ENCODE peak calls at places on chromosomes 7 and 10, in five cellular contexts. S is stimulated activated CD4-positive, alpha-beta T cell treated with anti-CD3 and anti-CD28 coated beads, Interleukin-15, amount 100 ng/mL, for 1 hour; P is astrocyte of the spinal cord; D is uterus; B is CD8-positive, alpha-beta memory T cell. J is an unnamed sample.

GRCh38 chr7:147406521-147407115 is 1183.9 kb upstream of the C7orf33 start:
- DNase-seq in S (no peak), P (peak; percentile 5), D (no peak), B (no peak), J (no peak)

GRCh38 chr7:39624935-39625694 is 1.7 kb downstream of the RALA start:
- DNase-seq in D (no peak), B (no peak), S (no peak), P (no peak), J (no peak)

GRCh38 chr10:49679480-49679893 is at the start of gene C10orf53:
- DNase-seq in S (no peak), P (peak; percentile 15), B (no peak), D (no peak), J (peak; percentile 78)

GRCh38 chr10:117320050-117320665 is 55.1 kb downstream of the PDZD8 start:
- DNase-seq in S (no peak), B (no peak), P (peak; percentile 42), D (no peak), J (peak; percentile 28)

GRCh38 chr7:85564861-85565630 is 378.2 kb upstream of the SEMA3D start:
- DNase-seq in S (no peak), B (no peak), P (no peak), D (no peak), J (no peak)

GRCh38 chr10:108036298-108036697 is 871.8 kb upstream of the SORCS1 start:
- DNase-seq in S (no peak), D (no peak), B (no peak), P (no peak), J (no peak)

GRCh38 chr7:19051767-19052375 is 65.6 kb downstream of the TWIST1 start:
- DNase-seq in B (no peak), P (peak; percentile 23), S (no peak), D (no peak), J (no peak)

GRCh38 chr7:1386623-1387220 is 72.5 kb downstream of the MICALL2 start:
- DNase-seq in S (no peak), P (no peak), B (no peak), D (no peak), J (no peak)

GRCh38 chr10:46019541-46020343 is 10.7 kb downstream of the NCOA4 start:
- DNase-seq in D (no peak), B (no peak), S (no peak), P (no peak), J (no peak)

GRCh38 chr7:91286432-91286831 is 22.2 kb downstream of the FZD1 start:
- DNase-seq in P (no peak), B (no peak), S (no peak), D (no peak), J (no peak)

GRCh38 chr7:35705932-35706461 is 11.1 kb upstream of the HERPUD2 start:
- DNase-seq in D (no peak), B (no peak), P (no peak), S (no peak), J (no peak)

GRCh38 chr10:2201534-2202104 is 464.3 kb upstream of the ADARB2 start:
- DNase-seq in S (no peak), P (no peak), D (no peak), B (no peak), J (no peak)

GRCh38 chr10:12237265-12238220 is 41.6 kb downstream of the CDC123 start:
- DNase-seq in D (no peak), B (no peak), P (no peak), S (no peak), J (no peak)

GRCh38 chr10:133278577-133279265 is 2.1 kb upstream of the ADAM8 start:
- DNase-seq in B (peak; percentile 87), S (no peak), D (no peak), P (peak; percentile 51), J (no peak)

GRCh38 chr7:37342170-37342569 is 106.5 kb downstream of the ELMO1 start:
- DNase-seq in S (no peak), B (no peak), P (no peak), D (no peak), J (no peak)

GRCh38 chr10:43000021-43000411 is 76.9 kb upstream of the RET start:
- DNase-seq in B (no peak), D (no peak), P (no peak), S (no peak), J (no peak)

GRCh38 chr10:32167450-32167849 is 111.2 kb upstream of the KIF5B start:
- DNase-seq in B (no peak), P (no peak), S (no peak), D (no peak), J (no peak)

GRCh38 chr10:132382231-132382922 is 14.6 kb upstream of the PWWP2B start:
- DNase-seq in P (no peak), B (peak; percentile 23), S (no peak), D (peak; percentile 12), J (no peak)

GRCh38 chr10:112393827-112394226 is 19.9 kb downstream of the ACSL5 start:
- DNase-seq in P (no peak), B (no peak), D (no peak), S (no peak), J (no peak)